ENCODE peak calls at places on chromosome 1, in eight cellular contexts. One of them, this sample, is unnamed.

GRCh38 chr1:109814223-109814622 is 50.5 kb upstream of the EPS8L3 start:
- DNase-seq in breast epithelium: no peak
- DNase-seq in mucosa of descending colon: no peak
- DNase-seq in esophagus muscularis mucosa: no peak
- DNase-seq in adipocyte: no peak
- DNase-seq in body of pancreas: no peak
- DNase-seq in Peyer's patch: no peak
- DNase-seq in aorta: no peak
- DNase-seq in this sample: no peak

GRCh38 chr1:39623053-39623452 is 16.4 kb downstream of the HEYL start:
- DNase-seq in adipocyte: no peak
- DNase-seq in aorta: peak; percentile 75
- DNase-seq in body of pancreas: peak; percentile 68
- DNase-seq in breast epithelium: no peak
- DNase-seq in esophagus muscularis mucosa: no peak
- DNase-seq in mucosa of descending colon: no peak
- DNase-seq in Peyer's patch: no peak
- DNase-seq in this sample: no peak

GRCh38 chr1:182348916-182349747 is 42.5 kb downstream of the GLUL start:
- DNase-seq in mucosa of descending colon: no peak
- DNase-seq in adipocyte: peak; percentile 87
- DNase-seq in body of pancreas: no peak
- DNase-seq in breast epithelium: no peak
- DNase-seq in aorta: peak; percentile 82
- DNase-seq in Peyer's patch: no peak
- DNase-seq in esophagus muscularis mucosa: no peak
- DNase-seq in this sample: no peak

GRCh38 chr1:180173952-180174351 is 19.3 kb downstream of the QSOX1 start:
- DNase-seq in mucosa of descending colon: no peak
- DNase-seq in adipocyte: no peak
- DNase-seq in esophagus muscularis mucosa: no peak
- DNase-seq in Peyer's patch: peak; percentile 17
- DNase-seq in body of pancreas: peak; percentile 74
- DNase-seq in breast epithelium: peak; percentile 41
- DNase-seq in aorta: peak; percentile 89
- DNase-seq in this sample: peak; percentile 89

GRCh38 chr1:59605184-59605583 is 209.6 kb upstream of the HOOK1 start:
- DNase-seq in aorta: no peak
- DNase-seq in body of pancreas: no peak
- DNase-seq in esophagus muscularis mucosa: no peak
- DNase-seq in mucosa of descending colon: no peak
- DNase-seq in breast epithelium: no peak
- DNase-seq in Peyer's patch: no peak
- DNase-seq in adipocyte: no peak
- DNase-seq in this sample: no peak

GRCh38 chr1:193558491-193559028 is 372.1 kb upstream of the B3GALT2 start:
- DNase-seq in esophagus muscularis mucosa: no peak
- DNase-seq in adipocyte: peak; percentile 74
- DNase-seq in body of pancreas: no peak
- DNase-seq in Peyer's patch: no peak
- DNase-seq in aorta: no peak
- DNase-seq in breast epithelium: peak; percentile 27
- DNase-seq in mucosa of descending colon: no peak
- DNase-seq in this sample: no peak

GRCh38 chr1:186244825-186245224 is 130.2 kb downstream of the TPR start:
- DNase-seq in mucosa of descending colon: no peak
- DNase-seq in body of pancreas: no peak
- DNase-seq in Peyer's patch: no peak
- DNase-seq in esophagus muscularis mucosa: no peak
- DNase-seq in adipocyte: no peak
- DNase-seq in breast epithelium: no peak
- DNase-seq in aorta: no peak
- DNase-seq in this sample: no peak

GRCh38 chr1:218361298-218362065 is 16.3 kb downstream of the TGFB2 start:
- DNase-seq in adipocyte: peak; percentile 58
- DNase-seq in esophagus muscularis mucosa: no peak
- DNase-seq in mucosa of descending colon: no peak
- DNase-seq in body of pancreas: no peak
- DNase-seq in aorta: no peak
- DNase-seq in Peyer's patch: no peak
- DNase-seq in breast epithelium: no peak
- DNase-seq in this sample: no peak

GRCh38 chr1:19066248-19066873 is 109.9 kb upstream of the IFFO2 start:
- DNase-seq in aorta: no peak
- DNase-seq in mucosa of descending colon: no peak
- DNase-seq in adipocyte: peak; percentile 12
- DNase-seq in Peyer's patch: no peak
- DNase-seq in body of pancreas: peak; percentile 39
- DNase-seq in breast epithelium: no peak
- DNase-seq in esophagus muscularis mucosa: no peak
- DNase-seq in this sample: no peak

GRCh38 chr1:19067187-19067911 is 110.9 kb upstream of the IFFO2 start:
- DNase-seq in esophagus muscularis mucosa: no peak
- DNase-seq in mucosa of descending colon: peak; percentile 76
- DNase-seq in adipocyte: no peak
- DNase-seq in aorta: no peak
- DNase-seq in body of pancreas: peak; percentile 50
- DNase-seq in Peyer's patch: no peak
- DNase-seq in breast epithelium: peak; percentile 85
- DNase-seq in this sample: peak; percentile 65

GRCh38 chr1:19066874-19067186 is 110.4 kb upstream of the IFFO2 start:
- DNase-seq in adipocyte: no peak
- DNase-seq in Peyer's patch: no peak
- DNase-seq in body of pancreas: no peak
- DNase-seq in breast epithelium: no peak
- DNase-seq in esophagus muscularis mucosa: no peak
- DNase-seq in mucosa of descending colon: peak; percentile 43
- DNase-seq in aorta: no peak
- DNase-seq in this sample: no peak

GRCh38 chr1:19068639-19069276 is 112.3 kb upstream of the IFFO2 start:
- DNase-seq in body of pancreas: no peak
- DNase-seq in aorta: no peak
- DNase-seq in adipocyte: no peak
- DNase-seq in mucosa of descending colon: peak; percentile 40
- DNase-seq in breast epithelium: no peak
- DNase-seq in Peyer's patch: no peak
- DNase-seq in esophagus muscularis mucosa: no peak
- DNase-seq in this sample: no peak

GRCh38 chr1:19067912-19068638 is 111.6 kb upstream of the IFFO2 start:
- DNase-seq in breast epithelium: no peak
- DNase-seq in Peyer's patch: no peak
- DNase-seq in esophagus muscularis mucosa: no peak
- DNase-seq in adipocyte: no peak
- DNase-seq in body of pancreas: no peak
- DNase-seq in mucosa of descending colon: peak; percentile 55
- DNase-seq in aorta: no peak
- DNase-seq in this sample: no peak
- H3K4me1 ChIP-seq in breast epithelium: peaks cover 10% of the 10 kb centered on the region
- H3K4me1 ChIP-seq in Peyer's patch: peaks cover 21% of the 10 kb centered on the region
- H3K4me1 ChIP-seq in esophagus muscularis mucosa: peaks cover 25% of the 10 kb centered on the region
- H3K4me1 ChIP-seq in adipocyte: no peaks in the 10 kb centered on the region
- H3K4me1 ChIP-seq in body of pancreas: peaks cover 75% of the 10 kb centered on the region
- H3K4me1 ChIP-seq in mucosa of descending colon: peaks cover 36% of the 10 kb centered on the region
- H3K4me1 ChIP-seq in aorta: no peaks in the 10 kb centered on the region
- H3K4me1 ChIP-seq in this sample: peaks cover 28% of the 10 kb centered on the region

GRCh38 chr1:19006837-19007271 is 50.4 kb upstream of the IFFO2 start:
- DNase-seq in Peyer's patch: no peak
- DNase-seq in adipocyte: no peak
- DNase-seq in breast epithelium: peak; percentile 8
- DNase-seq in aorta: no peak
- DNase-seq in body of pancreas: no peak
- DNase-seq in esophagus muscularis mucosa: no peak
- DNase-seq in mucosa of descending colon: no peak
- DNase-seq in this sample: no peak

GRCh38 chr1:19003371-19004290 is 47.2 kb upstream of the IFFO2 start:
- DNase-seq in mucosa of descending colon: no peak
- DNase-seq in body of pancreas: no peak
- DNase-seq in adipocyte: no peak
- DNase-seq in Peyer's patch: no peak
- DNase-seq in breast epithelium: no peak
- DNase-seq in esophagus muscularis mucosa: no peak
- DNase-seq in aorta: no peak
- DNase-seq in this sample: no peak

GRCh38 chr1:19007491-19008441 is 51.3 kb upstream of the IFFO2 start:
- DNase-seq in esophagus muscularis mucosa: no peak
- DNase-seq in mucosa of descending colon: peak; percentile 72
- DNase-seq in aorta: no peak
- DNase-seq in body of pancreas: peak; percentile 89
- DNase-seq in breast epithelium: peak; percentile 17
- DNase-seq in Peyer's patch: no peak
- DNase-seq in adipocyte: no peak
- DNase-seq in this sample: peak; percentile 52

GRCh38 chr1:19009126-19009881 is 52.8 kb upstream of the IFFO2 start:
- DNase-seq in esophagus muscularis mucosa: no peak
- DNase-seq in adipocyte: no peak
- DNase-seq in mucosa of descending colon: no peak
- DNase-seq in body of pancreas: no peak
- DNase-seq in aorta: no peak
- DNase-seq in Peyer's patch: no peak
- DNase-seq in breast epithelium: peak; percentile 17
- DNase-seq in this sample: no peak

DNA sequence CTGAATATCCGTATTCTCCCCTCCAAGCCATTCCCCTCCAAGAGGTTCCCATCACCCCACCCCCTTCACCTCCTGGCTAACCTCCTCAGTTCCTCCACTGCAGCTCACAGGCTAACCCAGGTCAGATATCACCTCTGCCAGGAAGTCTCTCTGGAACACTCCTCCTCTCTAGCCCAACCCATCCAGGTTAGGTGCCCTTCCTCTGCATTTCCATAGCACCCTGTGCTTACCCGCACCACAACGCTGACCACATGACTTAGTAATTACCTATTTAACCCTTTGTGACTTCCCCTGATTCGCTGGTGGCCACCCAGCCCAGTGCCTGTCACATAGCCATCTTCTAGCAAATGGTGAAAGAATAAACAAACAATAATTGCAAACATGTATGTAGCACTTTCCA is 49.5 kb upstream of the IFFO2 start:
- DNase-seq in adipocyte: no peak
- DNase-seq in breast epithelium: no peak
- DNase-seq in mucosa of descending colon: no peak
- DNase-seq in aorta: no peak
- DNase-seq in esophagus muscularis mucosa: no peak
- DNase-seq in Peyer's patch: no peak
- DNase-seq in body of pancreas: peak; percentile 45
- DNase-seq in this sample: no peak
- H3K4me1 ChIP-seq in adipocyte: peaks cover 26% of the 10 kb centered on the region
- H3K4me1 ChIP-seq in breast epithelium: peaks cover 15% of the 10 kb centered on the region
- H3K4me1 ChIP-seq in mucosa of descending colon: peaks cover 28% of the 10 kb centered on the region
- H3K4me1 ChIP-seq in aorta: peaks cover 2% of the 10 kb centered on the region
- H3K4me1 ChIP-seq in esophagus muscularis mucosa: peaks cover 11% of the 10 kb centered on the region
- H3K4me1 ChIP-seq in Peyer's patch: peaks cover 22% of the 10 kb centered on the region
- H3K4me1 ChIP-seq in body of pancreas: peaks cover 66% of the 10 kb centered on the region
- H3K4me1 ChIP-seq in this sample: peaks cover 45% of the 10 kb centered on the region

GRCh38 chr1:27143408-27143807 is 11.5 kb downstream of the SLC9A1 start:
- DNase-seq in esophagus muscularis mucosa: no peak
- DNase-seq in mucosa of descending colon: peak; percentile 12
- DNase-seq in aorta: no peak
- DNase-seq in breast epithelium: no peak
- DNase-seq in adipocyte: peak; percentile 64
- DNase-seq in body of pancreas: no peak
- DNase-seq in Peyer's patch: no peak
- DNase-seq in this sample: no peak

GRCh38 chr1:27145934-27146354 is 9.0 kb downstream of the SLC9A1 start:
- DNase-seq in esophagus muscularis mucosa: no peak
- DNase-seq in breast epithelium: no peak
- DNase-seq in adipocyte: peak; percentile 91
- DNase-seq in aorta: peak; percentile 63
- DNase-seq in Peyer's patch: no peak
- DNase-seq in mucosa of descending colon: peak; percentile 45
- DNase-seq in body of pancreas: no peak
- DNase-seq in this sample: no peak

GRCh38 chr1:27142464-27142863 is 12.5 kb downstream of the SLC9A1 start:
- DNase-seq in esophagus muscularis mucosa: no peak
- DNase-seq in adipocyte: no peak
- DNase-seq in breast epithelium: peak; percentile 73
- DNase-seq in mucosa of descending colon: no peak
- DNase-seq in aorta: no peak
- DNase-seq in Peyer's patch: no peak
- DNase-seq in body of pancreas: no peak
- DNase-seq in this sample: no peak

GRCh38 chr1:27144349-27144748 is 10.6 kb downstream of the SLC9A1 start:
- DNase-seq in aorta: no peak
- DNase-seq in adipocyte: no peak
- DNase-seq in breast epithelium: peak; percentile 79
- DNase-seq in mucosa of descending colon: no peak
- DNase-seq in esophagus muscularis mucosa: no peak
- DNase-seq in body of pancreas: no peak
- DNase-seq in Peyer's patch: no peak
- DNase-seq in this sample: peak; percentile 79

DNA sequence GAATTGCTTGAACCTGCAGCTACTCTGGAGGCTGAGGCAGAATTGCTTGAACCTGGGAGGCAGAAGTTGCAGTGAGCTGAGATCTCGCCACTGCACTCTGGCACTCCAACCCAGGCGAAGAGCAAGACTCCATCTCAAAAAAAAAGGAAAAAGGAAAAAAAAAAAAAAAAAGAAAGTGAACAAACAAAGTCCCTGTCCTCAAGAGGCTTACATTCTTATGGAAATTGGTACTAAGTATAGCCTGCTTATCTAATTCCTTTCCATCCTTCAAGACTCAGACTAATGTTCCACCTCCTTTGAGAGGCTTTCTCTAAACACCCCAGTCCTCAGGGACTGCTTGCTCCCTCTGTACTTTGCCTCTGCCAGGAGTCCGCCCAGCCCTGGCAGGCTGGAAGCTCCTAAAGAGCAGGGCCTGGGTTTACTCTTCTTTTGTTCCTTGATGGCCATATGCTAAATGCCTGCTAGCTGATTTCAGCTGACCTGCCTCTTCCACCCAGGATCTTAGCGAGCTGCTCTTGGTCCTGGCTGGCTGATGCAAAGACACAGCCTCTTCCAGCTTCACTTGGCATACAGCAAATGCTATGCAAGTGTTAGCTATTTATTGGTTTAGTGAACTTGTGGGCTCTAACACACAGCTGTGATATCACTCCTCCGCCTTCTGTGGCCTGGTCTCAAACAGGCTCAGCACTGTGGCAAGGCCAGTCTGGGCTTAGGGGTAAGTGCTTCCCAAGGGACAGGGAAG is 9.8 kb downstream of the SLC9A1 start:
- DNase-seq in body of pancreas: no peak
- DNase-seq in breast epithelium: no peak
- DNase-seq in Peyer's patch: no peak
- DNase-seq in esophagus muscularis mucosa: no peak
- DNase-seq in adipocyte: peak; percentile 72
- DNase-seq in aorta: no peak
- DNase-seq in mucosa of descending colon: peak; percentile 5
- DNase-seq in this sample: peak; percentile 73
- H3K4me1 ChIP-seq in body of pancreas: peaks cover 29% of the 10 kb centered on the region
- H3K4me1 ChIP-seq in breast epithelium: peaks cover 56% of the 10 kb centered on the region
- H3K4me1 ChIP-seq in Peyer's patch: peaks cover 68% of the 10 kb centered on the region
- H3K4me1 ChIP-seq in esophagus muscularis mucosa: peaks cover 74% of the 10 kb centered on the region
- H3K4me1 ChIP-seq in adipocyte: peaks cover 61% of the 10 kb centered on the region
- H3K4me1 ChIP-seq in aorta: no peaks in the 10 kb centered on the region
- H3K4me1 ChIP-seq in mucosa of descending colon: peaks cover 51% of the 10 kb centered on the region
- H3K4me1 ChIP-seq in this sample: peaks cover 92% of the 10 kb centered on the region

DNA sequence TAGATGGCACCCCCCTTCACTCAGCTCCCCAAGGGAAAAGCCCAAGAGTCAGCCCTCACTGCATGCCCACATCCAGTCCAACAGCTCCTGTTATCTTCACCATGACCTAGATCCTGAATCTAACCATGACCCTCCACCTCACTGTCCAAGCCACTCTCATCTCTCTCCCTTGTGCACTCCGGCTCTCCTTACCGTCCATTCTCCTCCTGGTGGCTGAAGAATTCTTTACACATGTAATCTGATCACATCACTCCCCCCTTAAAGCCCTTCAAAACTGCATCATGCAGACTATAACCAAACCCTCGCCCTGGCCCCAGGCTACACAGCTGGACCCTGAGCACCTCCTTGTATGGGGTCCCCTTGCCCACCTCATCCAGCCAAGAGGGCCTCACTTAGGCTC is 14.0 kb upstream of the PAQR7 start:
- DNase-seq in Peyer's patch: no peak
- DNase-seq in mucosa of descending colon: no peak
- DNase-seq in body of pancreas: no peak
- DNase-seq in breast epithelium: no peak
- DNase-seq in adipocyte: peak; percentile 56
- DNase-seq in aorta: no peak
- DNase-seq in esophagus muscularis mucosa: no peak
- DNase-seq in this sample: no peak
- H3K4me1 ChIP-seq in Peyer's patch: peaks cover 24% of the 10 kb centered on the region
- H3K4me1 ChIP-seq in mucosa of descending colon: peaks cover 9% of the 10 kb centered on the region
- H3K4me1 ChIP-seq in body of pancreas: peaks cover 29% of the 10 kb centered on the region
- H3K4me1 ChIP-seq in breast epithelium: no peaks in the 10 kb centered on the region
- H3K4me1 ChIP-seq in adipocyte: peaks cover 27% of the 10 kb centered on the region
- H3K4me1 ChIP-seq in aorta: no peaks in the 10 kb centered on the region
- H3K4me1 ChIP-seq in esophagus muscularis mucosa: peaks cover 24% of the 10 kb centered on the region
- H3K4me1 ChIP-seq in this sample: peaks cover 42% of the 10 kb centered on the region

This sample was measured in stomach.